ENCODE peak calls at places on chromosomes 5 and 9, in four cellular contexts. One of them, this sample, is unnamed.
A peak's percentile ranks its signal among the peaks of the same experiment; 100 is the strongest.

GRCh38 chr9:304519-305185 is 90.0 kb downstream of the DOCK8 start:
- DNase-seq in fibroblast of lung: no peak
- DNase-seq in astrocyte: no peak
- DNase-seq in mesenchymal stem cell: no peak
- DNase-seq in this sample: peak; percentile 28

GRCh38 chr9:131641618-131642495 is 96.5 kb downstream of the PRRT1B start:
- DNase-seq in astrocyte: no peak
- DNase-seq in fibroblast of lung: peak; percentile 35
- DNase-seq in mesenchymal stem cell: no peak
- DNase-seq in this sample: peak; percentile 85

GRCh38 chr9:137313326-137313920 is 11.4 kb upstream of the NRARP start:
- DNase-seq in fibroblast of lung: no peak
- DNase-seq in mesenchymal stem cell: no peak
- DNase-seq in astrocyte: no peak
- DNase-seq in this sample: peak; percentile 52

GRCh38 chr9:105656131-105656921 is 5.9 kb upstream of the TAL2 start:
- DNase-seq in astrocyte: no peak
- DNase-seq in fibroblast of lung: no peak
- DNase-seq in mesenchymal stem cell: no peak
- DNase-seq in this sample: peak; percentile 62

GRCh38 chr5:15003511-15003920 is 131.9 kb upstream of the ANKH start:
- DNase-seq in mesenchymal stem cell: peak; percentile 64
- DNase-seq in astrocyte: peak; percentile 59
- DNase-seq in fibroblast of lung: peak; percentile 80
- DNase-seq in this sample: peak; percentile 78

GRCh38 chr5:74822288-74822687 is 43.9 kb downstream of the FAM169A start:
- DNase-seq in astrocyte: no peak
- DNase-seq in mesenchymal stem cell: no peak
- DNase-seq in fibroblast of lung: no peak
- DNase-seq in this sample: no peak

GRCh38 chr9:108468364-108468763 is 387.4 kb downstream of the ACTL7B start:
- DNase-seq in fibroblast of lung: no peak
- DNase-seq in mesenchymal stem cell: peak; percentile 49
- DNase-seq in astrocyte: no peak
- DNase-seq in this sample: no peak

GRCh38 chr9:72554221-72554641 is 32.8 kb downstream of the TMC1 start:
- DNase-seq in fibroblast of lung: peak; percentile 67
- DNase-seq in astrocyte: peak; percentile 96
- DNase-seq in mesenchymal stem cell: peak; percentile 52
- DNase-seq in this sample: peak; percentile 56

GRCh38 chr5:139482050-139482889 is at the start of gene STING1:
- DNase-seq in astrocyte: peak; percentile 93
- DNase-seq in mesenchymal stem cell: peak; percentile 99
- DNase-seq in fibroblast of lung: peak; percentile 97
- DNase-seq in this sample: peak; percentile 86

GRCh38 chr5:79938468-79938867 is 52.6 kb downstream of the MTX3 start:
- DNase-seq in fibroblast of lung: no peak
- DNase-seq in mesenchymal stem cell: no peak
- DNase-seq in astrocyte: no peak
- DNase-seq in this sample: no peak

GRCh38 chr9:27726244-27727141 is 153.2 kb upstream of the C9orf72 start:
- DNase-seq in astrocyte: peak; percentile 26
- DNase-seq in mesenchymal stem cell: peak; percentile 78
- DNase-seq in fibroblast of lung: peak; percentile 73
- DNase-seq in this sample: peak; percentile 87

GRCh38 chr5:107930092-107930491 is 259.4 kb upstream of the EFNA5 start:
- DNase-seq in fibroblast of lung: no peak
- DNase-seq in astrocyte: peak; percentile 11
- DNase-seq in mesenchymal stem cell: no peak
- DNase-seq in this sample: no peak

GRCh38 chr5:141783599-141784296 is 94.5 kb downstream of the PCDH1 start:
- DNase-seq in mesenchymal stem cell: no peak
- DNase-seq in astrocyte: no peak
- DNase-seq in fibroblast of lung: no peak
- DNase-seq in this sample: peak; percentile 44

GRCh38 chr5:137191179-137191578 is 307.9 kb downstream of the SPOCK1 start:
- DNase-seq in mesenchymal stem cell: no peak
- DNase-seq in astrocyte: peak; percentile 67
- DNase-seq in fibroblast of lung: no peak
- DNase-seq in this sample: no peak

GRCh38 chr5:21646469-21646868 is 1206.7 kb downstream of the CDH12 start:
- DNase-seq in mesenchymal stem cell: no peak
- DNase-seq in astrocyte: peak; percentile 41
- DNase-seq in fibroblast of lung: peak; percentile 61
- DNase-seq in this sample: no peak

GRCh38 chr5:144812770-144813169 is 642.1 kb downstream of the KCTD16 start:
- DNase-seq in mesenchymal stem cell: peak; percentile 88
- DNase-seq in fibroblast of lung: peak; percentile 96
- DNase-seq in astrocyte: peak; percentile 52
- DNase-seq in this sample: peak; percentile 65

GRCh38 chr5:54325610-54326311 is 15.4 kb upstream of the ARL15 start:
- DNase-seq in mesenchymal stem cell: no peak
- DNase-seq in astrocyte: no peak
- DNase-seq in fibroblast of lung: no peak
- DNase-seq in this sample: no peak

GRCh38 chr5:100905259-100905914 is 2.3 kb upstream of the ST8SIA4 start:
- DNase-seq in fibroblast of lung: no peak
- DNase-seq in mesenchymal stem cell: no peak
- DNase-seq in astrocyte: no peak
- DNase-seq in this sample: no peak

GRCh38 chr9:126218726-126219125 is 107.9 kb upstream of the MVB12B start:
- DNase-seq in astrocyte: no peak
- DNase-seq in mesenchymal stem cell: no peak
- DNase-seq in fibroblast of lung: no peak
- DNase-seq in this sample: no peak

GRCh38 chr9:89542461-89543021 is 44.6 kb upstream of the SEMA4D start:
- DNase-seq in mesenchymal stem cell: no peak
- DNase-seq in fibroblast of lung: no peak
- DNase-seq in astrocyte: no peak
- DNase-seq in this sample: no peak

GRCh38 chr5:163976691-163977090 is 471.3 kb downstream of the MAT2B start:
- DNase-seq in astrocyte: peak; percentile 30
- DNase-seq in fibroblast of lung: no peak
- DNase-seq in mesenchymal stem cell: no peak
- DNase-seq in this sample: no peak

GRCh38 chr9:121706149-121706548 is 54.7 kb downstream of the DAB2IP start:
- DNase-seq in fibroblast of lung: no peak
- DNase-seq in astrocyte: no peak
- DNase-seq in mesenchymal stem cell: no peak
- DNase-seq in this sample: no peak

GRCh38 chr9:110748251-110748893 is 79.8 kb downstream of the MUSK start:
- DNase-seq in mesenchymal stem cell: no peak
- DNase-seq in fibroblast of lung: no peak
- DNase-seq in astrocyte: no peak
- DNase-seq in this sample: no peak

GRCh38 chr5:57693488-57694305 is 211.1 kb upstream of the ACTBL2 start:
- DNase-seq in astrocyte: no peak
- DNase-seq in fibroblast of lung: peak; percentile 60
- DNase-seq in mesenchymal stem cell: peak; percentile 31
- DNase-seq in this sample: no peak

GRCh38 chr5:134100283-134101011 is 14.0 kb upstream of the TCF7 start:
- DNase-seq in astrocyte: peak; percentile 67
- DNase-seq in fibroblast of lung: no peak
- DNase-seq in mesenchymal stem cell: peak; percentile 84
- DNase-seq in this sample: peak; percentile 63

GRCh38 chr5:124654418-124654817 is 92.0 kb downstream of the ZNF608 start:
- DNase-seq in astrocyte: no peak
- DNase-seq in fibroblast of lung: no peak
- DNase-seq in mesenchymal stem cell: no peak
- DNase-seq in this sample: no peak

GRCh38 chr5:39650234-39650816 is 225.5 kb upstream of the DAB2 start:
- DNase-seq in fibroblast of lung: peak; percentile 55
- DNase-seq in mesenchymal stem cell: peak; percentile 15
- DNase-seq in astrocyte: peak; percentile 42
- DNase-seq in this sample: no peak

DNA sequence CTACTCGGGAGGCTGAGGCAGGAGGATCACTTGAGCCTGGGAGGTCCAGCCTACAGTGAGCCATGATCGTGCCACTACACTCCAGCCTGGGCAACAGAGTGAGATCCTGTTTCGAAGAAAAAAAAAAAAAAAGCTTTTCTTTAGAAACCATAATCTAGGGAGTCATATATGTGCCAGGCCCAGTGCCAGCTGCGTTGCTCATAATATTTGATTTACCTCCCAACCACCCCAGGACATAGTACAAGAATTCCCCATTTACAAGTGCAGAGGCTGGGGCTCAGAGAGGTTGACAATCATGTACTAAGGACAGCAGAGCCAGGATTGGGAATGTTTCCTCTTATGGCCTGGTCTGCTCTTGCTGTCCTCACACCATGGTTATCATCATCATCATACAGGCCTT is 25.1 kb upstream of the TRIM14 start:
- DNase-seq in fibroblast of lung: no peak
- DNase-seq in mesenchymal stem cell: no peak
- DNase-seq in astrocyte: no peak
- DNase-seq in this sample: no peak
- H3K4me1 ChIP-seq in fibroblast of lung: no peaks in the 10 kb centered on the region
- H3K4me1 ChIP-seq in mesenchymal stem cell: peaks cover 5% of the 10 kb centered on the region
- H3K4me1 ChIP-seq in astrocyte: no peaks in the 10 kb centered on the region
- H3K4me1 ChIP-seq in this sample: peaks cover 17% of the 10 kb centered on the region

DNA sequence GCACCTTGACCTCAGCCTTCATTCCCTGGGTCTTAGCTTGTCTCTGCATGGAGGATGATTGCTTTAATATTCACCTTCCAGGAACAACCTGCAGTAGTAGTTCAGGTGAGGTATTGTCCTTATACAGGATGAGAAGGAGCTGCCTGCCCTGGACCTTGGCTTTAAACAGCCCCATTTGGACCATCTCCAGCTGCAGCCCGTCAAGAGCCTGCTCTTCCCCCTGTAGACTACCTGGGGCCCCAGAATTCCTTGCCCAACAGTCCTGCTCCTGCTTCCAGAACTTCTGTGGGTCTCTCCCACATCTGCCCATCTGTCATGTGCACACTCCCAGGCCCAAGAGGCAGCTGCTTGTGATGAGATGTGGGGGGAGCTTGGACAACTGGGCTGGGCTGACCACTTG is 12.2 kb upstream of the OTP start:
- DNase-seq in fibroblast of lung: no peak
- DNase-seq in mesenchymal stem cell: no peak
- DNase-seq in astrocyte: no peak
- DNase-seq in this sample: no peak
- H3K9me3 ChIP-seq in fibroblast of lung: no peaks in the 10 kb centered on the region
- H3K9me3 ChIP-seq in mesenchymal stem cell: peaks cover 3% of the 10 kb centered on the region
- H3K9me3 ChIP-seq in astrocyte: no peaks in the 10 kb centered on the region
- H3K9me3 ChIP-seq in this sample: no peaks in the 10 kb centered on the region

DNA sequence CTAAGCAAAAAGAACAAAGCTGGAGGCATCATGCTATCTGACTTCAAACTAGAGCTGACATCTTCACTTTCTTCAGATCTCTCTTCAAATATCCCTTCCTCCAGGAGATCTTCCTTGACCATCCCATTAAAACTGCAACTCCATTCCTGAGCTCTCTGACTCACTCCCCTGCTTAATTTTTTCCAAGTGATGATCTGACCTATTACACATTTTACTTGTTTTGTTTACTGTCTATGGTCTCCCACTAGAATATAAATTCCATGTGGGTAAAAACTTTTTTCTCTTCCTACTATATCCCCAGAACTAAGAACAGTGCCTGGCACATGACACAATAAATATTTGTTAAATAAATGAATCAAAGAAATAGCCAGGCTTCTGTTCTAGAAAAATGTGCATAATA is 87.5 kb downstream of the SLIT3 start:
- DNase-seq in mesenchymal stem cell: no peak
- DNase-seq in astrocyte: peak; percentile 49
- DNase-seq in fibroblast of lung: no peak
- DNase-seq in this sample: no peak
- H3K4me2 ChIP-seq in mesenchymal stem cell: no peak overlapping the region
- H3K4me2 ChIP-seq in astrocyte: no peak overlapping the region
- H3K4me2 ChIP-seq in fibroblast of lung: no peak overlapping the region
- H3K4me2 ChIP-seq in this sample: no peak overlapping the region

GRCh38 chr9:130212543-130213297 is 40.5 kb downstream of the NCS1 start:
- DNase-seq in fibroblast of lung: no peak
- DNase-seq in mesenchymal stem cell: no peak
- DNase-seq in astrocyte: no peak
- DNase-seq in this sample: no peak

GRCh38 chr9:130214921-130215320 is 42.7 kb downstream of the NCS1 start:
- DNase-seq in mesenchymal stem cell: no peak
- DNase-seq in fibroblast of lung: no peak
- DNase-seq in astrocyte: no peak
- DNase-seq in this sample: no peak

GRCh38 chr9:130211548-130212226 is 39.5 kb downstream of the NCS1 start:
- DNase-seq in astrocyte: no peak
- DNase-seq in fibroblast of lung: no peak
- DNase-seq in mesenchymal stem cell: no peak
- DNase-seq in this sample: no peak

GRCh38 chr9:130215341-130216119 is 43.3 kb downstream of the NCS1 start:
- DNase-seq in fibroblast of lung: peak; percentile 49
- DNase-seq in astrocyte: peak; percentile 70
- DNase-seq in mesenchymal stem cell: peak; percentile 63
- DNase-seq in this sample: no peak

GRCh38 chr9:130213898-130214761 is 41.9 kb downstream of the NCS1 start:
- DNase-seq in astrocyte: no peak
- DNase-seq in fibroblast of lung: peak; percentile 29
- DNase-seq in mesenchymal stem cell: peak; percentile 76
- DNase-seq in this sample: peak; percentile 54
- H3K4me1 ChIP-seq in astrocyte: peaks cover 14% of the 10 kb centered on the region
- H3K4me1 ChIP-seq in fibroblast of lung: peaks cover 2% of the 10 kb centered on the region
- H3K4me1 ChIP-seq in mesenchymal stem cell: peaks cover 49% of the 10 kb centered on the region
- H3K4me1 ChIP-seq in this sample: peaks cover 9% of the 10 kb centered on the region

GRCh38 chr5:28448791-28449190 is 1410.4 kb upstream of the CDH9 start:
- DNase-seq in astrocyte: no peak
- DNase-seq in fibroblast of lung: no peak
- DNase-seq in mesenchymal stem cell: no peak
- DNase-seq in this sample: no peak
- H3K9me3 ChIP-seq in astrocyte: peaks cover 6% of the 10 kb centered on the region
- H3K9me3 ChIP-seq in fibroblast of lung: no peaks in the 10 kb centered on the region
- H3K9me3 ChIP-seq in mesenchymal stem cell: peaks cover 36% of the 10 kb centered on the region
- H3K9me3 ChIP-seq in this sample: no peaks in the 10 kb centered on the region

DNA sequence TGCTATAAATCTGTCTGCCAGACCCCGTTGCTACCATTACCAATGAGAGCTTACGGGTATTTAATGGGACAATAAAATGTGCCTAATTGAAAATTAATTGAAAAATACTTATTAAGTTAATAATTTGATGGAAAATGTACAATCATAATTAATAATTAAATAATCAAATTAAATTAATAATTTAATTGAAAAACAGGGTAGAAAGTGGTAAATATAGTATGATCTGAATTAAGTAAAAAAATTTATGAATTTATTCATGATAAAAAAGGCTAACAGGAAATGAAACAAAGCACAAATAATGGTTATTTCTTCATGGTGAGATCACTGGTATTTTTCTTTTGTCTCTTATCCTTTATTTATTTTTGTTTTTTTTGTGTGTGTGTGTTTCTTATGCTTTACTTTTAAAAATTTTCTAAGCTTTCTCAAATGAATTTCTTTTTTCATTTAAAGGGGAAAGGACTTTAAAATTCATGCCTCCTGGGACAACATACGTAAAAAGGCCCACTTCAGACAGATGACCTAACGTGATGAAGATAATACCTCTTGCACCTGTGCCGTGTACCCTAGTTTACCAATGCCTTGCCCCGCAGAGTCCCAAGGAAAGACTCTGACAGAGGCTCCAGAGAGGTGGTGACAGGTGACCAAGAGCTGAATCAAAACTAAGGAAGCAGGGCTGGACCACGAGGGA is 24.0 kb upstream of the RXRA start:
- DNase-seq in astrocyte: no peak
- DNase-seq in mesenchymal stem cell: no peak
- DNase-seq in fibroblast of lung: no peak
- DNase-seq in this sample: no peak
- H3K4me2 ChIP-seq in astrocyte: no peak overlapping the region
- H3K4me2 ChIP-seq in mesenchymal stem cell: no peak overlapping the region
- H3K4me2 ChIP-seq in fibroblast of lung: no peak overlapping the region
- H3K4me2 ChIP-seq in this sample: no peak overlapping the region